ENCODE peak calls at places on chromosomes 7 and 10, in four cellular contexts. K is cardiac muscle cell, I is left lung, U is heart right ventricle. Z is an unnamed sample.

GRCh38 chr7:71238541-71238940 is 106.6 kb downstream of the GALNT17 start:
- DNase-seq in K (peak; percentile 12), I (no peak), U (no peak), Z (no peak)

GRCh38 chr10:34815174-34816066 is at the start of gene PARD3:
- DNase-seq in K (peak; percentile 86), I (peak; percentile 84), U (peak; percentile 77), Z (no peak)

GRCh38 chr10:83736008-83736407 is 403.3 kb upstream of the GHITM start:
- DNase-seq in K (no peak), I (no peak), U (no peak), Z (no peak)

GRCh38 chr10:20004087-20004523 is 187.9 kb downstream of the PLXDC2 start:
- DNase-seq in K (peak; percentile 37), I (peak; percentile 75), U (peak; percentile 57), Z (no peak)

GRCh38 chr7:116741625-116742316 is 69.8 kb downstream of the MET start:
- DNase-seq in K (no peak), I (no peak), U (no peak), Z (no peak)

GRCh38 chr7:132049462-132050304 is 493.3 kb upstream of the PODXL start:
- DNase-seq in K (peak; percentile 68), I (no peak), U (no peak), Z (no peak)

GRCh38 chr10:76010703-76011102 is 579.3 kb downstream of the LRMDA start:
- DNase-seq in K (no peak), I (no peak), U (no peak), Z (no peak)

GRCh38 chr7:143407296-143408246 is 1.1 kb downstream of the EPHA1 start:
- DNase-seq in K (no peak), I (no peak), U (no peak), Z (no peak)

GRCh38 chr7:28685291-28685659 is 272.9 kb downstream of the TRIL start:
- DNase-seq in K (no peak), I (no peak), U (peak; percentile 25), Z (no peak)

GRCh38 chr10:21398549-21399345 is 126.7 kb downstream of the SKIDA1 start:
- DNase-seq in K (no peak), I (no peak), U (no peak), Z (no peak)

GRCh38 chr7:120979765-120980499 is 8.6 kb upstream of the CPED1 start:
- DNase-seq in K (no peak), I (no peak), U (no peak), Z (no peak)

GRCh38 chr10:130990536-130990935 is 321.0 kb downstream of the TCERG1L start:
- DNase-seq in K (no peak), I (no peak), U (no peak), Z (no peak)

GRCh38 chr7:55474944-55475911 is 97.1 kb downstream of the VOPP1 start:
- DNase-seq in K (no peak), I (no peak), U (no peak), Z (no peak)

GRCh38 chr7:132859199-132859598 is 222.7 kb downstream of the CHCHD3 start:
- DNase-seq in K (no peak), I (no peak), U (no peak), Z (no peak)

GRCh38 chr10:118272090-118272775 is 69.9 kb downstream of the FAM204A start:
- DNase-seq in K (peak; percentile 2), I (no peak), U (no peak), Z (no peak)

GRCh38 chr10:128026620-128027281 is 99.5 kb downstream of the MKI67 start:
- DNase-seq in K (no peak), I (no peak), U (no peak), Z (no peak)
- TF ChIP-seq CTCF in K (no peak), I (no peak), U (no peak), Z (no peak)

GRCh38 chr10:129951251-129951808 is 12.7 kb downstream of the EBF3 start:
- DNase-seq in K (no peak), I (no peak), U (no peak), Z (no peak)

GRCh38 chr10:129954916-129955315 is 9.2 kb downstream of the EBF3 start:
- DNase-seq in K (no peak), I (no peak), U (no peak), Z (no peak)

GRCh38 chr10:129953541-129954031 is 10.5 kb downstream of the EBF3 start:
- DNase-seq in K (no peak), I (no peak), U (no peak), Z (no peak)

GRCh38 chr10:129951841-129952240 is 12.2 kb downstream of the EBF3 start:
- DNase-seq in K (no peak), I (no peak), U (no peak), Z (no peak)

GRCh38 chr10:129952771-129953489 is 11.1 kb downstream of the EBF3 start:
- DNase-seq in K (no peak), I (no peak), U (no peak), Z (no peak)
- H3K4me1 ChIP-seq in K (no peaks in the 10 kb centered on the region), I (no peaks in the 10 kb centered on the region), U (peaks cover 38% of the 10 kb centered on the region), Z (peaks cover 20% of the 10 kb centered on the region)

GRCh38 chr7:31991846-31992245 is 78.4 kb downstream of the PDE1C start:
- DNase-seq in K (no peak), I (no peak), U (no peak), Z (no peak)
- H3K4me3 ChIP-seq in K (no peak overlapping the region), I (no peak overlapping the region), U (no peak overlapping the region), Z (no peak overlapping the region)

GRCh38 chr7:100575206-100575631 is 1.5 kb upstream of the SAP25 start:
- DNase-seq in K (no peak), I (no peak), U (no peak), Z (no peak)

GRCh38 chr7:100574362-100575205 is 884 bp upstream of the SAP25 start:
- DNase-seq in K (no peak), I (no peak), U (no peak), Z (no peak)

GRCh38 chr7:100572281-100572948 is 1.3 kb downstream of the SAP25 start:
- DNase-seq in K (no peak), I (no peak), U (no peak), Z (no peak)

GRCh38 chr7:100572949-100573675 is 588 bp downstream of the SAP25 start:
- DNase-seq in K (no peak), I (no peak), U (no peak), Z (no peak)

GRCh38 chr7:100573691-100574361 is at the start of gene SAP25:
- DNase-seq in K (no peak), I (peak; percentile 77), U (no peak), Z (no peak)
- TF ChIP-seq CTCF in K (peak; percentile 8), I (no peak), U (no peak), Z (no peak)

GRCh38 chr10:79313320-79313719 is 33.9 kb upstream of the PPIF start:
- DNase-seq in K (no peak), I (peak; percentile 25), U (no peak), Z (no peak)
- H3K4me1 ChIP-seq in K (no peaks in the 10 kb centered on the region), I (peaks cover 26% of the 10 kb centered on the region), U (peaks cover 8% of the 10 kb centered on the region), Z (peaks cover 18% of the 10 kb centered on the region)

GRCh38 chr7:12771378-12771877 is 84.0 kb downstream of the ARL4A start:
- DNase-seq in K (no peak), I (no peak), U (peak; percentile 12), Z (no peak)
- H3K4me3 ChIP-seq in K (no peak overlapping the region), I (no peak overlapping the region), U (peak overlapping the region; percentile 11), Z (peak overlapping the region; percentile 4)

GRCh38 chr7:17994079-17994478 is 33.6 kb downstream of the PRPS1L1 start:
- DNase-seq in K (no peak), I (no peak), U (no peak), Z (no peak)

GRCh38 chr7:17990761-17991160 is 36.9 kb downstream of the PRPS1L1 start:
- DNase-seq in K (no peak), I (no peak), U (no peak), Z (no peak)

GRCh38 chr7:17988858-17989257 is 38.8 kb downstream of the PRPS1L1 start:
- DNase-seq in K (no peak), I (no peak), U (no peak), Z (no peak)

GRCh38 chr7:17989546-17989945 is 38.1 kb downstream of the PRPS1L1 start:
- DNase-seq in K (no peak), I (no peak), U (no peak), Z (no peak)

GRCh38 chr7:17991866-17992648 is 35.6 kb downstream of the PRPS1L1 start:
- DNase-seq in K (peak; percentile 39), I (no peak), U (no peak), Z (no peak)
- TF ChIP-seq CTCF in K (peak; percentile 34), I (no peak), U (peak; percentile 27), Z (no peak)

DNA sequence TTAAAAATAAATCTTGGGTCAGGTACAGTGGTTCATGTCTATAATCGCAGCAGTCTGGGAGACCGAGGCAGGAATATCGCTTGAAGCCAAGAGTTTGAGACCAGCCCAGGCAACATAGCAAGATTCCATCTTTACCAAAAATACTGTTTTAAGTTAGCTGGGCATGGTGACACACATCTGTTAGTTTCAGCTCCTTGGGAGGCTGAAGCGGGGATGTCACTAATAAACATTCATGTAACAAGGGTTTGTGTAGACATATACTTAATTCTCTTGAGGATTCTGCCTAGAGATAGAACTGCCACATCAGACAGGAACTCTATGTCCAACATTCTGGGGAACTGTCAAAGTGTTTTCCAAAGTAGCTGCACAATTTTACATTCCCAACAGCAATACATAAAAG is 62.7 kb downstream of the SMURF1 start:
- DNase-seq in K (no peak), I (no peak), U (no peak), Z (no peak)
- H3K4me1 ChIP-seq in K (no peaks in the 10 kb centered on the region), I (peaks cover 39% of the 10 kb centered on the region), U (peaks cover 4% of the 10 kb centered on the region), Z (peaks cover 54% of the 10 kb centered on the region)

DNA sequence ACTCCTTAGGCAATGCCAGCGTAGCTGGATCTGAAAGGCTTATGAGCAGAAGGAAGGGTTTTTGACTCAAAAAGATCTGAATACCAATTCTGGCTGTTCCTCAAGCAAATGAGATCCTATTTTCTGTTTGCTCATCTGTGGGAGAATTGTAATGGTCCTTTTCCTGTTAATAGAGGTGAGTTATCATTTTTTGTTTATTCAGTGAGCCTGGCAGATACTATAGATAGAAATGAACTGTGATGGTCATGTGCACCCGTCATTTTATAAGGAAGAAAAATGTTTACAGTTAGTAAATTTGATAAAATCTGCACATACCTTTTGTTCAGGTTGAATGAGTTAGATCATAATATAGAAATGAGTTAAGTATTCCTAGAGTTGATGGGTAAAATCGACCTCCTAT is 97.7 kb downstream of the ACTR3B start:
- DNase-seq in K (no peak), I (no peak), U (no peak), Z (no peak)
- H3K4me3 ChIP-seq in K (no peak overlapping the region), I (no peak overlapping the region), U (no peak overlapping the region), Z (no peak overlapping the region)

Z was measured in esophagus squamous epithelium.